ENCODE peak calls at places on chromosomes 2 and 18, in four cellular contexts. X is fibroblast of mammary gland, S is tibial artery, M is GM06990. W is an unnamed sample.

GRCh38 chr2:120436885-120437603 is 91.1 kb downstream of the INHBB start:
- DNase-seq in M (no peak), S (no peak), X (peak), W (no peak)

GRCh38 chr18:24094561-24094960 is 44.3 kb upstream of the CABYR start:
- DNase-seq in S (no peak), M (no peak), X (peak), W (no peak)

GRCh38 chr18:45621068-45621511 is 5.8 kb downstream of the SLC14A2 start:
- DNase-seq in S (peak), X (peak), M (no peak), W (peak)

GRCh38 chr2:209460151-209460761 is 36.4 kb downstream of the MAP2 start:
- DNase-seq in S (no peak), X (peak), M (no peak), W (no peak)

GRCh38 chr18:3219621-3220335 is at the start of gene MYOM1:
- DNase-seq in X (no peak), M (no peak), S (no peak), W (no peak)

GRCh38 chr18:2846241-2846637 is 567 bp upstream of the EMILIN2 start:
- DNase-seq in X (peak), M (no peak), S (peak), W (no peak)

GRCh38 chr2:74006424-74006823 is 21.7 kb downstream of the TET3 start:
- DNase-seq in X (no peak), S (no peak), M (no peak), W (no peak)

GRCh38 chr2:64919261-64919660 is 69.9 kb upstream of the SLC1A4 start:
- DNase-seq in M (no peak), S (no peak), X (no peak), W (no peak)

GRCh38 chr2:64177315-64177714 is 33.1 kb upstream of the PELI1 start:
- DNase-seq in M (no peak), X (peak), S (no peak), W (no peak)

GRCh38 chr2:27735263-27735904 is 36.1 kb upstream of the MRPL33 start:
- DNase-seq in M (no peak), X (peak), S (peak), W (no peak)

GRCh38 chr2:55590810-55591440 is 26.5 kb downstream of the PPP4R3B start:
- DNase-seq in M (peak), S (no peak), X (peak), W (no peak)

GRCh38 chr2:105883911-105884694 is 139.4 kb downstream of the NCK2 start:
- DNase-seq in S (no peak), M (no peak), X (no peak), W (no peak)

GRCh38 chr18:77557030-77557429 is 307.4 kb downstream of the GALR1 start:
- DNase-seq in S (no peak), M (no peak), X (peak), W (no peak)

GRCh38 chr18:24868331-24868730 is 407.9 kb downstream of the HRH4 start:
- DNase-seq in X (no peak), S (no peak), M (no peak), W (no peak)

GRCh38 chr18:31155498-31155897 is 7.2 kb downstream of the DSC1 start:
- DNase-seq in S (no peak), X (no peak), M (no peak), W (no peak)

GRCh38 chr2:48508461-48509124 is 21.4 kb upstream of the STON1 start:
- DNase-seq in S (no peak), M (no peak), X (peak), W (no peak)

GRCh38 chr2:143029141-143029540 is 100.1 kb upstream of the ARHGAP15 start:
- DNase-seq in S (no peak), X (peak), M (no peak), W (no peak)

GRCh38 chr2:68646303-68646702 is 2.9 kb downstream of the PROKR1 start:
- DNase-seq in X (no peak), S (no peak), M (no peak), W (no peak)
- TF ChIP-seq CTCF in X (peak), S (no peak), M (peak), W (no peak)

GRCh38 chr2:130287656-130288026 is 55.1 kb upstream of the IMP4 start:
- DNase-seq in S (no peak), X (no peak), M (no peak), W (no peak)

GRCh38 chr2:130289780-130290179 is 52.9 kb upstream of the IMP4 start:
- DNase-seq in X (no peak), S (no peak), M (no peak), W (no peak)

GRCh38 chr2:130286983-130287655 is 55.6 kb upstream of the IMP4 start:
- DNase-seq in X (no peak), S (no peak), M (no peak), W (no peak)

GRCh38 chr2:130288467-130289403 is 54.0 kb upstream of the IMP4 start:
- DNase-seq in X (no peak), S (no peak), M (no peak), W (no peak)
- TF ChIP-seq CTCF in X (no peak), S (no peak), M (no peak), W (no peak)

GRCh38 chr18:293557-293956 is 25.7 kb upstream of the THOC1 start:
- DNase-seq in M (no peak), S (no peak), X (peak), W (no peak)
- TF ChIP-seq CTCF in M (no peak), S (no peak), X (peak), W (no peak)

GRCh38 chr2:161063946-161064306 is 96.3 kb upstream of the TANK start:
- DNase-seq in S (no peak), X (no peak), M (no peak), W (no peak)
- TF ChIP-seq CTCF in S (no peak), X (no peak), M (no peak), W (peak)

DNA sequence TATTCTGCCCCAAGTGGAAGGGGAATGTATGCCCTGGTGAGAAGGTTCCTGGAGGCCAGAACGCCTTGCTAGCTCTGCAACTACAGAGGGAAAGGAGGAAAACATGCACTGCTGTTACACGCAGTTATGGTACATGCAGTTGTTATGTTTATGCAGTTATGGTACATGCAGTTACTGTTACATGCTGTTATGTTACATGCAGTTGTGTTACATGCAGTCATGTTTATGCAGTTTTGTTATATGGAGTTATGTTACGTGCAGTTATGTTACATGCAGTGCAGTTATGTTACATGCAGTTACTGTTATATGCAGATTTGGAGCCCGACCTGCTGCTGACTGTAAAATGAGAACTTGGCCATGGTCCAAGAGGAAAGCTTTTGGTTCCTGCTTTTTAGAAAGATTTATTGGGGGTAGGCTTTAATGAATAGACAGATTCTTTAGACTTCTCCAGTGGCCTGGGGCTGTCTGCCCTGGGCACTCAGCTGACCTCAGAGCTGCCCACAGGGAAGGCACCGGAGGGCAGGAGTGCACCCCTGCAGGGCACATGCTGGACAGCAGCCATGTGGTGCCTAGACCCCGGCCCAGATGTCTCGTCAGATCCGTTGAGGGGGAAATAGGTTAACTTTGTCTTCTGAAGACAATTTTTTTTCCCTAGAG is 84.2 kb downstream of the LDLRAD4 start:
- DNase-seq in S (no peak), M (no peak), X (no peak), W (no peak)
- TF ChIP-seq CTCF in S (no peak), M (no peak), X (no peak), W (no peak)

GRCh38 chr2:198763793-198764192 is 693.9 kb downstream of the SATB2 start:
- DNase-seq in M (peak), S (no peak), X (no peak), W (no peak)
- TF ChIP-seq CTCF in M (no peak), S (no peak), X (no peak), W (no peak)

GRCh38 chr2:229445501-229446294 is 174.6 kb upstream of the PID1 start:
- DNase-seq in X (peak), M (no peak), S (peak), W (no peak)

GRCh38 chr2:229443141-229443540 is 172.1 kb upstream of the PID1 start:
- DNase-seq in M (no peak), X (no peak), S (no peak), W (no peak)

GRCh38 chr2:229443869-229444268 is 172.8 kb upstream of the PID1 start:
- DNase-seq in S (no peak), X (no peak), M (no peak), W (no peak)

GRCh38 chr2:229446316-229446715 is 175.2 kb upstream of the PID1 start:
- DNase-seq in X (no peak), M (no peak), S (no peak), W (no peak)

GRCh38 chr2:229445013-229445412 is 173.9 kb upstream of the PID1 start:
- DNase-seq in X (peak), M (no peak), S (peak), W (no peak)
- TF ChIP-seq CTCF in X (no peak), M (no peak), S (no peak), W (no peak)

W was measured in B cell.